ENCODE peak calls at places on chromosomes 13 and 19, in eight cellular contexts. One of them, this sample, is unnamed.

GRCh38 chr13:32316030-32316344 is 679 bp downstream of the BRCA2 start:
- DNase-seq in upper lobe of left lung: no peak
- DNase-seq in A549: no peak
- DNase-seq in tibial nerve: no peak
- DNase-seq in stomach: peak
- DNase-seq in H1: no peak
- DNase-seq in sigmoid colon: no peak
- DNase-seq in ovary: no peak
- DNase-seq in this sample: peak

GRCh38 chr19:46287585-46287984 is 9.3 kb upstream of the HIF3A start:
- DNase-seq in sigmoid colon: no peak
- DNase-seq in upper lobe of left lung: no peak
- DNase-seq in stomach: no peak
- DNase-seq in ovary: no peak
- DNase-seq in H1: no peak
- DNase-seq in tibial nerve: no peak
- DNase-seq in A549: peak
- DNase-seq in this sample: no peak

GRCh38 chr13:79679334-79679733 is 198.4 kb downstream of the NDFIP2 start:
- DNase-seq in stomach: peak
- DNase-seq in tibial nerve: peak
- DNase-seq in upper lobe of left lung: peak
- DNase-seq in sigmoid colon: peak
- DNase-seq in H1: peak
- DNase-seq in A549: peak
- DNase-seq in ovary: peak
- DNase-seq in this sample: peak

GRCh38 chr19:17944301-17944700 is 11.5 kb downstream of the CCDC124 start:
- DNase-seq in sigmoid colon: peak
- DNase-seq in tibial nerve: no peak
- DNase-seq in upper lobe of left lung: no peak
- DNase-seq in stomach: no peak
- DNase-seq in ovary: no peak
- DNase-seq in A549: no peak
- DNase-seq in H1: no peak
- DNase-seq in this sample: no peak

GRCh38 chr13:33743438-33744368 is 74.2 kb upstream of the RFC3 start:
- DNase-seq in upper lobe of left lung: no peak
- DNase-seq in sigmoid colon: no peak
- DNase-seq in stomach: no peak
- DNase-seq in tibial nerve: no peak
- DNase-seq in H1: no peak
- DNase-seq in ovary: no peak
- DNase-seq in A549: no peak
- DNase-seq in this sample: no peak

GRCh38 chr19:16249826-16250434 is 52.2 kb downstream of the AP1M1 start:
- DNase-seq in upper lobe of left lung: no peak
- DNase-seq in tibial nerve: no peak
- DNase-seq in H1: no peak
- DNase-seq in sigmoid colon: no peak
- DNase-seq in ovary: no peak
- DNase-seq in stomach: no peak
- DNase-seq in A549: no peak
- DNase-seq in this sample: no peak

GRCh38 chr13:39505151-39505550 is 97.8 kb downstream of the LHFPL6 start:
- DNase-seq in H1: no peak
- DNase-seq in ovary: no peak
- DNase-seq in sigmoid colon: no peak
- DNase-seq in upper lobe of left lung: no peak
- DNase-seq in A549: no peak
- DNase-seq in tibial nerve: no peak
- DNase-seq in stomach: no peak
- DNase-seq in this sample: no peak

GRCh38 chr19:2551864-2552185 is 75.9 kb downstream of the GADD45B start:
- DNase-seq in tibial nerve: no peak
- DNase-seq in upper lobe of left lung: no peak
- DNase-seq in sigmoid colon: no peak
- DNase-seq in H1: no peak
- DNase-seq in ovary: no peak
- DNase-seq in A549: no peak
- DNase-seq in stomach: no peak
- DNase-seq in this sample: no peak

GRCh38 chr13:27006519-27007161 is 165.0 kb downstream of the USP12 start:
- DNase-seq in stomach: peak
- DNase-seq in H1: peak
- DNase-seq in sigmoid colon: peak
- DNase-seq in ovary: no peak
- DNase-seq in tibial nerve: no peak
- DNase-seq in upper lobe of left lung: peak
- DNase-seq in A549: no peak
- DNase-seq in this sample: peak

GRCh38 chr19:6333439-6333838 is at the start of gene ACER1:
- DNase-seq in stomach: no peak
- DNase-seq in H1: no peak
- DNase-seq in A549: no peak
- DNase-seq in tibial nerve: no peak
- DNase-seq in sigmoid colon: no peak
- DNase-seq in ovary: no peak
- DNase-seq in upper lobe of left lung: no peak
- DNase-seq in this sample: no peak

GRCh38 chr13:23588576-23589141 is 18.4 kb downstream of the TNFRSF19 start:
- DNase-seq in sigmoid colon: no peak
- DNase-seq in stomach: no peak
- DNase-seq in tibial nerve: no peak
- DNase-seq in H1: no peak
- DNase-seq in upper lobe of left lung: no peak
- DNase-seq in A549: no peak
- DNase-seq in ovary: no peak
- DNase-seq in this sample: no peak

GRCh38 chr13:46211116-46211515 is 612 bp upstream of the LRRC63 start:
- DNase-seq in stomach: no peak
- DNase-seq in ovary: no peak
- DNase-seq in upper lobe of left lung: no peak
- DNase-seq in sigmoid colon: no peak
- DNase-seq in tibial nerve: no peak
- DNase-seq in H1: no peak
- DNase-seq in A549: peak
- DNase-seq in this sample: no peak

GRCh38 chr19:39936020-39936419 is 1.6 kb upstream of the FCGBP start:
- DNase-seq in sigmoid colon: no peak
- DNase-seq in stomach: peak
- DNase-seq in upper lobe of left lung: no peak
- DNase-seq in H1: no peak
- DNase-seq in A549: peak
- DNase-seq in ovary: no peak
- DNase-seq in tibial nerve: no peak
- DNase-seq in this sample: peak

GRCh38 chr13:24997367-24997967 is 98.5 kb upstream of the PABPC3 start:
- DNase-seq in stomach: no peak
- DNase-seq in ovary: no peak
- DNase-seq in upper lobe of left lung: no peak
- DNase-seq in sigmoid colon: no peak
- DNase-seq in tibial nerve: no peak
- DNase-seq in A549: peak
- DNase-seq in H1: no peak
- DNase-seq in this sample: no peak

GRCh38 chr13:79987323-79987722 is 353.6 kb downstream of the SPRY2 start:
- DNase-seq in stomach: no peak
- DNase-seq in ovary: no peak
- DNase-seq in A549: no peak
- DNase-seq in sigmoid colon: no peak
- DNase-seq in H1: no peak
- DNase-seq in upper lobe of left lung: no peak
- DNase-seq in tibial nerve: no peak
- DNase-seq in this sample: no peak

GRCh38 chr19:19752760-19753403 is 20.0 kb upstream of the ZNF14 start:
- DNase-seq in H1: no peak
- DNase-seq in ovary: no peak
- DNase-seq in A549: no peak
- DNase-seq in tibial nerve: no peak
- DNase-seq in upper lobe of left lung: no peak
- DNase-seq in stomach: no peak
- DNase-seq in sigmoid colon: no peak
- DNase-seq in this sample: no peak

GRCh38 chr19:35044317-35045117 is 3.0 kb downstream of the HPN start:
- DNase-seq in upper lobe of left lung: peak
- DNase-seq in A549: peak
- DNase-seq in tibial nerve: peak
- DNase-seq in stomach: peak
- DNase-seq in sigmoid colon: no peak
- DNase-seq in ovary: peak
- DNase-seq in H1: peak
- DNase-seq in this sample: peak

GRCh38 chr13:48505597-48506091 is 27.2 kb downstream of the RCBTB2 start:
- DNase-seq in sigmoid colon: no peak
- DNase-seq in upper lobe of left lung: peak
- DNase-seq in ovary: no peak
- DNase-seq in A549: no peak
- DNase-seq in H1: no peak
- DNase-seq in tibial nerve: no peak
- DNase-seq in stomach: no peak
- DNase-seq in this sample: peak
- TF ChIP-seq EP300 in sigmoid colon: peak
- TF ChIP-seq EP300 in upper lobe of left lung: no peak
- TF ChIP-seq EP300 in ovary: no peak
- TF ChIP-seq EP300 in A549: no peak
- TF ChIP-seq EP300 in H1: no peak
- TF ChIP-seq EP300 in tibial nerve: peak
- TF ChIP-seq EP300 in stomach: no peak
- TF ChIP-seq EP300 in this sample: peak

DNA sequence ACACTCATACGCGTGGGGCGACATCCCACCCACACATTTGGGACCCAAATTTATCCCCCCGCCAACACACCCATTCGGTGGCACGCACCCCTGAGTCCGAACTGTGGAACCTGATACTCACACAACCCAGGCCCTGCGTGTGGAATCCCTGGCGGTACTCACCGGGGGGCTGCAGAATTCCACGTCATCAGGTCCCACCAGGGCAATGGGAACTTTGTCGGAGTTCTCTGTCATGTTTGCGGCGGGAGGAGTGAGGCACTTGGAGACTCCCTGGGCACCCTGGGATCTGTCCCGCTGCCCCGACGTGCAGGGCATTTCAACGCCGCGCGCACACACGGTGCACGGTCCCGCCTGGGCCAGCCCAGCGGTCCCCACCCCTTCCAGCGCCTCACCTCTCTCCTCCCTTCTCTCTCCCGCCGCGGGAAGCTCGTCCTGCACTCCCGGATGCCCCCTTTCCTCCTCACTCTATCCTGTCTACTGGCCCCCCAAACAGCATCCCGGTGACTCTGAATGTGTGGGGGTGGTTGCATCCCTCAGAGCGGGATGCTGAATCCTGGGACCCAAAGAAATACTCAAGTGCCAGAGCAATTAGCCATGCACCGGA is at the start of gene CNMD:
- DNase-seq in tibial nerve: no peak
- DNase-seq in stomach: no peak
- DNase-seq in sigmoid colon: no peak
- DNase-seq in A549: no peak
- DNase-seq in ovary: no peak
- DNase-seq in upper lobe of left lung: no peak
- DNase-seq in H1: peak
- DNase-seq in this sample: no peak
- H3K4me3 ChIP-seq in tibial nerve: peak
- H3K4me3 ChIP-seq in stomach: peak
- H3K4me3 ChIP-seq in sigmoid colon: no peak
- H3K4me3 ChIP-seq in A549: no peak
- H3K4me3 ChIP-seq in ovary: no peak
- H3K4me3 ChIP-seq in upper lobe of left lung: peak
- H3K4me3 ChIP-seq in H1: peak
- H3K4me3 ChIP-seq in this sample: peak

GRCh38 chr19:53389591-53390377 is 5.2 kb upstream of the ZNF765 start:
- DNase-seq in A549: no peak
- DNase-seq in sigmoid colon: no peak
- DNase-seq in tibial nerve: no peak
- DNase-seq in H1: peak
- DNase-seq in stomach: no peak
- DNase-seq in upper lobe of left lung: no peak
- DNase-seq in ovary: peak
- DNase-seq in this sample: no peak

GRCh38 chr19:53388904-53389303 is 6.0 kb upstream of the ZNF765 start:
- DNase-seq in tibial nerve: no peak
- DNase-seq in upper lobe of left lung: no peak
- DNase-seq in A549: no peak
- DNase-seq in stomach: no peak
- DNase-seq in ovary: no peak
- DNase-seq in sigmoid colon: no peak
- DNase-seq in H1: no peak
- DNase-seq in this sample: no peak

GRCh38 chr19:53388168-53388567 is 6.8 kb upstream of the ZNF765 start:
- DNase-seq in ovary: no peak
- DNase-seq in tibial nerve: no peak
- DNase-seq in upper lobe of left lung: no peak
- DNase-seq in H1: no peak
- DNase-seq in stomach: no peak
- DNase-seq in A549: no peak
- DNase-seq in sigmoid colon: no peak
- DNase-seq in this sample: no peak
- TF ChIP-seq EP300 in ovary: no peak
- TF ChIP-seq EP300 in tibial nerve: no peak
- TF ChIP-seq EP300 in upper lobe of left lung: no peak
- TF ChIP-seq EP300 in H1: no peak
- TF ChIP-seq EP300 in stomach: no peak
- TF ChIP-seq EP300 in A549: no peak
- TF ChIP-seq EP300 in sigmoid colon: no peak
- TF ChIP-seq EP300 in this sample: no peak

DNA sequence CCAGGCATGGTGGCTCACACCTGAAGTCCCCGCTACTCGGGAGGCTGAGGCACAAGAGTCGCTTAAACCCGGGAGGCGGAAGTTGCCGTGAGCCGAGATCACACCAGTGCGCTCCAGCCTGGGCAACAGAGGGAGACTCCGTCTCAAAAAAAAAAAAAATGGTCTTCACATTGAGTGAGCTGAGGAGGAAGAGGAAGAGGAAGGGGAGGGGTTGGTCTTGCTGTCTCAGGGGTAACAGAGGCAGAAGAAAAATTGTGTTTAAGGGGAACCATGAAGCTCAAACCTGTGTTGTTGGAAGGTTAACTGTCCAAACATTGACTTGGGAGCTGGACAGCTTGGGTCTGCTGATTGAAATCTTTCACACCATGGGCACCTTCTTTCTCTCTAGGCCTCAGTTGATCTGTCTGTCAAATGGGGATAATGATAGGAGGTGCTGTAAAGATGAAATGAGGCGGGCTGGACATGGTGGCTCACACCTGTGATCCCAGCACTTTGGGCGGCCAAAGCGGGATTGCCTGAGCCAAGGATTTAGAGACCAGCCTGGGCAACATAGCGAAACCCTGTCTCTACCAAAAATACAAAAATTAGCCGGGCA is 9.8 kb upstream of the SLC44A2 start:
- DNase-seq in sigmoid colon: no peak
- DNase-seq in upper lobe of left lung: no peak
- DNase-seq in H1: no peak
- DNase-seq in ovary: no peak
- DNase-seq in tibial nerve: no peak
- DNase-seq in stomach: no peak
- DNase-seq in A549: no peak
- DNase-seq in this sample: no peak
- H3K4me3 ChIP-seq in sigmoid colon: no peak
- H3K4me3 ChIP-seq in upper lobe of left lung: no peak
- H3K4me3 ChIP-seq in H1: no peak
- H3K4me3 ChIP-seq in ovary: no peak
- H3K4me3 ChIP-seq in tibial nerve: no peak
- H3K4me3 ChIP-seq in stomach: no peak
- H3K4me3 ChIP-seq in A549: no peak
- H3K4me3 ChIP-seq in this sample: no peak

This sample was measured in transverse colon.